ENCODE peak calls at places on chromosome 6, in seven cellular contexts. Y is SK-N-DZ; Z is A172; L is IMR-90; D is stimulated activated CD8-positive, alpha-beta memory T cell treated with anti-CD3 and anti-CD28 coated beads, Interleukin-15, amount 100 ng/mL, for 24 hours; Q is ELR; U is right cardiac atrium. G is an unnamed sample.

GRCh38 chr6:79634491-79634890 is 3.4 kb downstream of the SH3BGRL2 start:
- DNase-seq in L (no peak), D (no peak), Q (no peak), U (no peak), Z (no peak), Y (no peak), G (no peak)

GRCh38 chr6:22113046-22113766 is 183.6 kb downstream of the PRL start:
- DNase-seq in L (peak), Q (peak), D (no peak), U (peak), Z (peak), Y (no peak), G (no peak)

GRCh38 chr6:150347845-150348244 is 21.0 kb upstream of the IYD start:
- DNase-seq in Y (no peak), Z (no peak), D (no peak), Q (no peak), U (no peak), L (no peak), G (no peak)

GRCh38 chr6:155274533-155274932 is 10.7 kb downstream of the CLDN20 start:
- DNase-seq in D (no peak), Y (no peak), Z (peak), L (peak), Q (peak), U (no peak), G (no peak)

GRCh38 chr6:26232950-26233607 is 131.9 kb upstream of the BTN3A2 start:
- DNase-seq in L (peak), U (no peak), Z (no peak), D (no peak), Y (no peak), Q (peak), G (no peak)

GRCh38 chr6:35140991-35141720 is at the start of gene TCP11:
- DNase-seq in U (peak), Z (no peak), L (no peak), D (no peak), Y (no peak), Q (no peak), G (no peak)

GRCh38 chr6:7540595-7540994 is 876 bp upstream of the DSP start:
- DNase-seq in Y (no peak), D (no peak), Z (no peak), U (peak), L (no peak), Q (no peak), G (no peak)

GRCh38 chr6:68778356-68779020 is 143.4 kb downstream of the ADGRB3 start:
- DNase-seq in L (peak), U (peak), Y (peak), Z (peak), D (no peak), Q (peak), G (peak)

GRCh38 chr6:34661379-34661778 is 35.2 kb downstream of the ILRUN start:
- DNase-seq in Y (no peak), D (no peak), Q (no peak), L (no peak), U (no peak), Z (no peak), G (no peak)

GRCh38 chr6:170186909-170187668 is 103.8 kb downstream of the DLL1 start:
- DNase-seq in U (no peak), L (no peak), Q (no peak), Y (no peak), Z (no peak), D (no peak), G (no peak)

GRCh38 chr6:156719395-156719719 is 57.8 kb upstream of the ARID1B start:
- DNase-seq in U (no peak), D (no peak), Y (no peak), L (no peak), Q (no peak), Z (no peak), G (no peak)

GRCh38 chr6:165940366-165940765 is 227.3 kb downstream of the TBXT start:
- DNase-seq in Y (no peak), Q (no peak), Z (no peak), L (no peak), U (no peak), D (no peak), G (no peak)

GRCh38 chr6:163335671-163336545 is 78.6 kb upstream of the QKI start:
- DNase-seq in Q (no peak), D (no peak), Z (no peak), Y (no peak), L (peak), U (peak), G (no peak)

GRCh38 chr6:118377711-118378414 is 170.2 kb upstream of the PLN start:
- DNase-seq in U (peak), Q (no peak), Y (no peak), Z (no peak), L (no peak), D (no peak), G (no peak)

GRCh38 chr6:149897855-149898744 is at the start of gene RAET1E:
- DNase-seq in Z (no peak), U (no peak), L (no peak), Q (peak), D (no peak), Y (no peak), G (no peak)

GRCh38 chr6:70112686-70113570 is 190.0 kb downstream of the COL9A1 start:
- DNase-seq in Y (no peak), L (no peak), U (no peak), Q (no peak), Z (no peak), D (no peak), G (no peak)

GRCh38 chr6:96755096-96755495 is 82.2 kb downstream of the GPR63 start:
- DNase-seq in L (no peak), Y (no peak), Z (no peak), Q (no peak), D (no peak), U (no peak), G (no peak)

GRCh38 chr6:23174781-23175361 is 605.5 kb downstream of the HDGFL1 start:
- DNase-seq in U (no peak), Z (peak), Y (no peak), L (peak), Q (peak), D (no peak), G (no peak)

GRCh38 chr6:147909645-147910044 is 401.2 kb downstream of the SAMD5 start:
- DNase-seq in D (no peak), U (no peak), Z (no peak), Y (no peak), Q (peak), L (peak), G (no peak)

GRCh38 chr6:52284131-52284459 is 447 bp downstream of the MCM3 start:
- DNase-seq in U (peak), Z (peak), L (peak), Q (peak), Y (peak), D (peak), G (no peak)

GRCh38 chr6:126661646-126662045 is 321.7 kb downstream of the CENPW start:
- DNase-seq in L (peak), D (no peak), Z (peak), U (no peak), Y (no peak), Q (peak), G (no peak)

GRCh38 chr6:116533233-116533957 is 12.1 kb downstream of the TRAPPC3L start:
- DNase-seq in Q (no peak), Y (peak), L (no peak), U (no peak), D (no peak), Z (no peak), G (no peak)

GRCh38 chr6:27157461-27158315 is 89.8 kb upstream of the PRSS16 start:
- DNase-seq in L (peak), Y (no peak), Z (peak), D (peak), Q (peak), U (peak), G (no peak)

G was measured in SK-N-MC.